ENCODE peak calls at places on chromosomes 13 and 19, in seven cellular contexts. H, I, Q, W, V, Z and L are unnamed samples. For H3K9me3, the result is how much of the 10 kb centered on the place peaks cover.

GRCh38 chr13:92734068-92734467 is 492.5 kb upstream of the GPC6 start:
- DNase-seq in H (no peak), I (no peak), Q (no peak), W (no peak), V (no peak), Z (no peak), L (no peak)

GRCh38 chr13:92590503-92590908 is 636.1 kb upstream of the GPC6 start:
- DNase-seq in H (no peak), I (no peak), Q (no peak), W (no peak), V (peak), Z (no peak), L (no peak)

GRCh38 chr19:7843521-7843920 is 13.5 kb downstream of the EVI5L start:
- DNase-seq in H (no peak), I (no peak), Q (no peak), W (no peak), V (no peak), Z (no peak), L (no peak)

GRCh38 chr13:109998808-109999528 is 212.6 kb upstream of the IRS2 start:
- DNase-seq in H (no peak), I (no peak), Q (no peak), W (no peak), V (peak), Z (no peak), L (no peak)

GRCh38 chr13:38210928-38211596 is 138.6 kb upstream of the UFM1 start:
- DNase-seq in H (no peak), I (no peak), Q (no peak), W (no peak), V (no peak), Z (no peak), L (no peak)

GRCh38 chr19:35446194-35446593 is 1.9 kb upstream of the FFAR2 start:
- DNase-seq in H (no peak), I (no peak), Q (no peak), W (peak), V (no peak), Z (no peak), L (no peak)

GRCh38 chr19:4971816-4972495 is 3.0 kb downstream of the KDM4B start:
- DNase-seq in H (no peak), I (no peak), Q (no peak), W (no peak), V (no peak), Z (no peak), L (no peak)

GRCh38 chr13:24684600-24684998 is 4.4 kb downstream of the ATP12A start:
- DNase-seq in H (no peak), I (no peak), Q (no peak), W (peak), V (no peak), Z (no peak), L (peak)

GRCh38 chr19:18896421-18896841 is 473 bp upstream of the CERS1 start:
- DNase-seq in H (no peak), I (no peak), Q (no peak), W (no peak), V (no peak), Z (no peak), L (no peak)

DNA sequence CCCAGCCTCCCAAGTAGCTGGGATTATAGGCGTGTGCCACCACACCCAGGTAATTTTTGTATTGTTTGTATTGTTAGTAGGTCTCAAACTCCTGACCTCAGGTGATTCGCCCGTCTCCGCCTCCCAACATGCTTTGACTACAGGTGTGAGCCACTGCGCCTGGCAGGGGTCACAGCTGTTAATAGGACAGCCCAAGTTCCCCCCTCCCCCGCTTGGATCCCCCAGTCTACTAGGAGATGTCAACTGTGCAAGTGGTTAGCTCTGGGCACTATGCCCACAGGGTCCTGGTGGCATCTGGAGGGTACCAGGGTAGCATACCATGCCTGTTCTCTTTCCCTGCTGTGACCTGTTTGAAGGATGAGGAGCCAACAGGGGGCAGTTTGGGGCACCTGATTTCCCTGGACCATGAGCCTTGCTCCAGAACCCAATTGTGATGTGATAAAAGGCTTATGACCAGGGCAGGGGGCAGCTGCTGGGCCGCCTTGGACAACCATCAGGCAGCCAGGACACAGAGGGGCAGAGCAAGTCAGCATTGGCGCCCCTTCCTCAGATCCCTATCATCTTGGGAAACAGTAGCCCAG is at the start of gene TSPAN16:
- DNase-seq in H (no peak), I (no peak), Q (no peak), W (no peak), V (no peak), Z (no peak), L (no peak)
- H3K27ac ChIP-seq in H (no peak), I (no peak), Q (no peak), W (no peak), V (no peak), Z (peak), L (no peak)

DNA sequence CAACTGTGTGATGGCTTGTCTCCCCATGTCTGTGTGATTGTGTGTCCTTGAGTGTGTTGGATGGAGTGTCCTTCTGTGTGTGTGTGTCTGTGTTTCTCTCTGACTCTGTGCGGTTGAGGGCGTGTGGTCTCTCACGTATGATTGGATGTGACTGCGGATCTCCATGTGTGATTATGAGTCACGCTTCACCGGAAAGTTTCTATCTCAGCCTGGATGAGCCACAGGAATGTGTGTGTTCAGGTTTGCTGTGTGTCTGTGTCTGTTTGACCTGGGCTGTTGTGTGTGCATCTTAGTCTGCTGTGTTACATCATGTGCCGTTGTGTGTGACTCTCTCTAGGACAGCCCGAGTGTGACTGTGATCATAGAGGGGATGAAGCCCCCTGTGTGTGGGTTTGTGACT is 15.5 kb upstream of the ZNF835 start:
- DNase-seq in H (no peak), I (no peak), Q (no peak), W (no peak), V (no peak), Z (no peak), L (no peak)
- H3K9me3 ChIP-seq in H (under half), I (under half), Q (under half), W (under half), V (under half), Z (under half), L (under half)

DNA sequence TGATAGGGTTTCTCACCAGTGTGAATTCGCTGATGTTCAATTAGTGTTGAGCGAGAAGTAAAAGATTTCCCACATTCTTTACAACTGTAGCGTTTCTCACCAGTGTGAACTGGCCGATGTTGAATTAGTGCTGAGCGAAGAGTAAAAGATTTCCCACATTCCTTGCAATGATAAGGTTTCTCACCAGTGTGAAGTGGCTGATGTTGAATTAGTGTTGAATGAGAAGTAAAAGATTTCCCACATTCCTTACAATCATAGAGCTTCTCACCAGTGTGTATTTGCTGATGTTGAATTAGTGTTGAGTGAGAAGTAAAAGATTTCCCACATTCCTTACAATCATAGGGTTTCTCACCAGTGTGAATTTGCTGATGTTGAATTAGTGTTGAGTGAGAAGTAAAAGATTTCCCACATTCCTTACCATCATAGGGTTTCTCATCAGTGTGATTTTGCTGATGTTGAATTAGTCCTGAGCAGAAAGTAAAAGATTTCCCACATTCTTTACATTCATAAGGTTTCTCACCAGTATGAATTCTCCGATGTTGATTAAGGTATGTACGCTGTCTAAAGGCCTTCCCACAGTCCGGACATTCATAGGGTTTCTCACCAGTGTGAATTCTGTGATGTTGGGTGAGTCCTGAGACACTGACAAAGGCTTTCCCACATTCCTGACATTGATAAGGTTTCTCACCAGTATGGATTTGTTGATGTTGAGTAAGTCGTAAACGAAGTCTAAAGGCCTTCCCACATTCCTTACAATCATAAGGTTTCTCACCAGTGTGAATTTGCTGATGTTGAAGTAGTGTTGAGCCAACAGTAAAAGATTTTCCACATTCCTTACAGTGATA is 24.0 kb downstream of the ZNF850 start:
- DNase-seq in H (no peak), I (no peak), Q (no peak), W (no peak), V (no peak), Z (no peak), L (no peak)
- H3K27ac ChIP-seq in H (no peak), I (no peak), Q (no peak), W (no peak), V (no peak), Z (no peak), L (no peak)

GRCh38 chr19:57477191-57478008 is at the start of gene ZNF772:
- DNase-seq in H (peak), I (peak), Q (peak), W (peak), V (peak), Z (peak), L (peak)
- H3K9me3 ChIP-seq in H (half or more), I (half or more), Q (half or more), W (under half), V (under half), Z (under half), L (under half)

DNA sequence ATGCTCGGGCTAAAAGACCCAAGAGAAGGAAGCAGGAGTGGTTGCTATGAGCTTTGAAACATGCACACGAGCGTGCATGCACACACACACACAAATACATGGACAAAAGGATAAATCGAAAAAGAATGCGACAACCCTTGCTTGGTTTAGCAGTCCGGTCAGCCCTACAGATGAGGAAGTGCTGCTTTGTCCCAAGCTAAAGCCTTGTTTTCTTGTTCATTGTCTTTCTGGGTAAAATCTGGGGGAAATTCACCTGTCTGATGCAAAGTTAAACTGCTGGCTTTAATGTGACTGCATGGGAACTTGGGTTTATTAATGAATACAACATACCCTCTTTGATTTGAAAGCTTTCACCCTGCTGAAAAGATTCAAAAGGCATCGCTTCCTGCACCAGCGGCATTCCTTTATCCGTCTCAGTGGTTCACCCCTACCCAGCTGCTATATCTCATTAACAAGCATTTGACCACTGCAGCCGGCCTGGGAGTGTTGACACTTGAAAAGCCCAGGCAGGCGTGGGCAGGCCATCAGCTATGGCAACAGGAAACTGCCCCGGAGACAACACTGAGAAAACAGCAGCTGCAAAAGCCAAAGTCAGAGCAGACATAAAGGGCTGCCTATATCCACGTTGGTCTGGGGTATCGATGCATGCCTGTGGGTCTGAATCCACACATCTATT is 301.7 kb downstream of the NDFIP2 start:
- DNase-seq in H (peak), I (no peak), Q (no peak), W (no peak), V (peak), Z (no peak), L (no peak)
- H3K27ac ChIP-seq in H (peak), I (no peak), Q (no peak), W (no peak), V (peak), Z (no peak), L (no peak)

DNA sequence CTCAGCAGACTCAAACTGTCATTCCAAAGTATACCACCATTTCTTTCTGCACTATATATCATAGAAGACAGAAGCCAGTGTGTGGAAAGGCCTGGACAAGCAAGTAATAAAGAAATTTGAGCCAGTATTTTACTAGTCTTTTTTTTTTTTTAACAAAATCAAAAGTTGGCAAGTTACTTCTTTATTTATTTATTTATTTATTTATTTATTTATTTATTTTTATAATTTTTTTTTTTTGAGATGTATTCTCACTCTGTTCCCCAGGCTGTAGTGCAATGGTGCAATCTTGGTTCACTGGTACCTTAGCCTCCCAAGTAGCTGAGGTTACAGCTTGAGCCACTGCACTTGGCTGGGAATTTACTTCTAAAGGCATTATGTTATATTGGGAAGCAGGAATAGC is 25.3 kb downstream of the ZNF493 start:
- DNase-seq in H (no peak), I (no peak), Q (no peak), W (no peak), V (no peak), Z (no peak), L (no peak)
- H3K9me3 ChIP-seq in H (under half), I (under half), Q (half or more), W (under half), V (under half), Z (under half), L (under half)

GRCh38 chr13:111093634-111094033 is 21.5 kb upstream of the ARHGEF7 start:
- DNase-seq in H (no peak), I (no peak), Q (no peak), W (no peak), V (no peak), Z (peak), L (no peak)
- H3K27ac ChIP-seq in H (no peak), I (no peak), Q (no peak), W (no peak), V (no peak), Z (no peak), L (no peak)